ENCODE peak calls at places on chromosomes 16 and 17, in nine cellular contexts. One of them, this sample, is unnamed.
A peak's percentile ranks its signal among the peaks of the same experiment; 100 is the strongest.

GRCh38 chr16:27189335-27189972 is 13.9 kb upstream of the KDM8 start:
- DNase-seq in type B pancreatic cell: no peak
- DNase-seq in RCC 7860: no peak
- DNase-seq in stimulated activated CD8-positive, alpha-beta memory T cell treated with anti-CD3 and anti-CD28 coated beads, Interleukin-4, amount 100 ng/mL, for 1 hour: no peak
- DNase-seq in renal cortical epithelial cell: no peak
- DNase-seq in AG08395: no peak
- DNase-seq in transverse colon: peak; percentile 64
- DNase-seq in EL: no peak
- DNase-seq in activated naive CD4-positive, alpha-beta T cell: no peak
- DNase-seq in this sample: no peak

GRCh38 chr16:19266774-19267173 is 18.8 kb upstream of the CLEC19A start:
- DNase-seq in type B pancreatic cell: no peak
- DNase-seq in RCC 7860: no peak
- DNase-seq in stimulated activated CD8-positive, alpha-beta memory T cell treated with anti-CD3 and anti-CD28 coated beads, Interleukin-4, amount 100 ng/mL, for 1 hour: no peak
- DNase-seq in renal cortical epithelial cell: no peak
- DNase-seq in AG08395: no peak
- DNase-seq in transverse colon: no peak
- DNase-seq in EL: no peak
- DNase-seq in activated naive CD4-positive, alpha-beta T cell: no peak
- DNase-seq in this sample: no peak

GRCh38 chr17:21282231-21282630 is 2.3 kb upstream of the MAP2K3 start:
- DNase-seq in type B pancreatic cell: no peak
- DNase-seq in RCC 7860: peak; percentile 85
- DNase-seq in stimulated activated CD8-positive, alpha-beta memory T cell treated with anti-CD3 and anti-CD28 coated beads, Interleukin-4, amount 100 ng/mL, for 1 hour: no peak
- DNase-seq in renal cortical epithelial cell: peak; percentile 92
- DNase-seq in AG08395: peak; percentile 94
- DNase-seq in transverse colon: no peak
- DNase-seq in EL: peak; percentile 99
- DNase-seq in activated naive CD4-positive, alpha-beta T cell: no peak
- DNase-seq in this sample: no peak

GRCh38 chr17:58277107-58277506 is 3.6 kb downstream of the MPO start:
- DNase-seq in type B pancreatic cell: no peak
- DNase-seq in RCC 7860: no peak
- DNase-seq in stimulated activated CD8-positive, alpha-beta memory T cell treated with anti-CD3 and anti-CD28 coated beads, Interleukin-4, amount 100 ng/mL, for 1 hour: no peak
- DNase-seq in renal cortical epithelial cell: peak; percentile 4
- DNase-seq in AG08395: no peak
- DNase-seq in transverse colon: no peak
- DNase-seq in EL: no peak
- DNase-seq in activated naive CD4-positive, alpha-beta T cell: no peak
- DNase-seq in this sample: peak; percentile 15

GRCh38 chr17:20988001-20988641 is 54.7 kb downstream of the USP22 start:
- DNase-seq in type B pancreatic cell: no peak
- DNase-seq in RCC 7860: no peak
- DNase-seq in stimulated activated CD8-positive, alpha-beta memory T cell treated with anti-CD3 and anti-CD28 coated beads, Interleukin-4, amount 100 ng/mL, for 1 hour: no peak
- DNase-seq in renal cortical epithelial cell: no peak
- DNase-seq in AG08395: no peak
- DNase-seq in transverse colon: no peak
- DNase-seq in EL: no peak
- DNase-seq in activated naive CD4-positive, alpha-beta T cell: no peak
- DNase-seq in this sample: no peak

GRCh38 chr17:46841561-46842379 is 9.6 kb upstream of the WNT9B start:
- DNase-seq in type B pancreatic cell: no peak
- DNase-seq in RCC 7860: no peak
- DNase-seq in stimulated activated CD8-positive, alpha-beta memory T cell treated with anti-CD3 and anti-CD28 coated beads, Interleukin-4, amount 100 ng/mL, for 1 hour: no peak
- DNase-seq in renal cortical epithelial cell: no peak
- DNase-seq in AG08395: peak; percentile 56
- DNase-seq in transverse colon: no peak
- DNase-seq in EL: no peak
- DNase-seq in activated naive CD4-positive, alpha-beta T cell: no peak
- DNase-seq in this sample: no peak

GRCh38 chr17:43952724-43953666 is 745 bp downstream of the PYY start:
- DNase-seq in type B pancreatic cell: no peak
- DNase-seq in RCC 7860: no peak
- DNase-seq in stimulated activated CD8-positive, alpha-beta memory T cell treated with anti-CD3 and anti-CD28 coated beads, Interleukin-4, amount 100 ng/mL, for 1 hour: no peak
- DNase-seq in renal cortical epithelial cell: no peak
- DNase-seq in AG08395: no peak
- DNase-seq in transverse colon: no peak
- DNase-seq in EL: no peak
- DNase-seq in activated naive CD4-positive, alpha-beta T cell: no peak
- DNase-seq in this sample: no peak

GRCh38 chr17:72985882-72986720 is 106.4 kb downstream of the SLC39A11 start:
- DNase-seq in type B pancreatic cell: no peak
- DNase-seq in RCC 7860: peak; percentile 42
- DNase-seq in stimulated activated CD8-positive, alpha-beta memory T cell treated with anti-CD3 and anti-CD28 coated beads, Interleukin-4, amount 100 ng/mL, for 1 hour: no peak
- DNase-seq in renal cortical epithelial cell: peak; percentile 56
- DNase-seq in AG08395: peak; percentile 92
- DNase-seq in transverse colon: peak; percentile 57
- DNase-seq in EL: peak; percentile 79
- DNase-seq in activated naive CD4-positive, alpha-beta T cell: no peak
- DNase-seq in this sample: peak; percentile 56

GRCh38 chr17:75892556-75893224 is 4.1 kb downstream of the TRIM65 start:
- DNase-seq in type B pancreatic cell: no peak
- DNase-seq in RCC 7860: no peak
- DNase-seq in stimulated activated CD8-positive, alpha-beta memory T cell treated with anti-CD3 and anti-CD28 coated beads, Interleukin-4, amount 100 ng/mL, for 1 hour: no peak
- DNase-seq in renal cortical epithelial cell: no peak
- DNase-seq in AG08395: no peak
- DNase-seq in transverse colon: no peak
- DNase-seq in EL: no peak
- DNase-seq in activated naive CD4-positive, alpha-beta T cell: no peak
- DNase-seq in this sample: no peak

GRCh38 chr17:60720763-60721531 is 43.3 kb downstream of the BCAS3 start:
- DNase-seq in type B pancreatic cell: no peak
- DNase-seq in RCC 7860: peak; percentile 52
- DNase-seq in stimulated activated CD8-positive, alpha-beta memory T cell treated with anti-CD3 and anti-CD28 coated beads, Interleukin-4, amount 100 ng/mL, for 1 hour: no peak
- DNase-seq in renal cortical epithelial cell: peak; percentile 69
- DNase-seq in AG08395: peak; percentile 64
- DNase-seq in transverse colon: peak; percentile 10
- DNase-seq in EL: peak; percentile 65
- DNase-seq in activated naive CD4-positive, alpha-beta T cell: no peak
- DNase-seq in this sample: peak; percentile 66

GRCh38 chr17:20922128-20922670 is 120.6 kb downstream of the USP22 start:
- DNase-seq in type B pancreatic cell: no peak
- DNase-seq in RCC 7860: peak; percentile 8
- DNase-seq in stimulated activated CD8-positive, alpha-beta memory T cell treated with anti-CD3 and anti-CD28 coated beads, Interleukin-4, amount 100 ng/mL, for 1 hour: no peak
- DNase-seq in renal cortical epithelial cell: peak; percentile 4
- DNase-seq in AG08395: peak; percentile 58
- DNase-seq in transverse colon: no peak
- DNase-seq in EL: peak; percentile 52
- DNase-seq in activated naive CD4-positive, alpha-beta T cell: no peak
- DNase-seq in this sample: no peak

GRCh38 chr17:62618647-62619412 is 8.6 kb upstream of the MRC2 start:
- DNase-seq in type B pancreatic cell: no peak
- DNase-seq in RCC 7860: no peak
- DNase-seq in stimulated activated CD8-positive, alpha-beta memory T cell treated with anti-CD3 and anti-CD28 coated beads, Interleukin-4, amount 100 ng/mL, for 1 hour: no peak
- DNase-seq in renal cortical epithelial cell: no peak
- DNase-seq in AG08395: no peak
- DNase-seq in transverse colon: no peak
- DNase-seq in EL: no peak
- DNase-seq in activated naive CD4-positive, alpha-beta T cell: no peak
- DNase-seq in this sample: no peak

GRCh38 chr17:66986659-66987058 is 22.2 kb downstream of the CACNG4 start:
- DNase-seq in type B pancreatic cell: no peak
- DNase-seq in RCC 7860: no peak
- DNase-seq in stimulated activated CD8-positive, alpha-beta memory T cell treated with anti-CD3 and anti-CD28 coated beads, Interleukin-4, amount 100 ng/mL, for 1 hour: no peak
- DNase-seq in renal cortical epithelial cell: no peak
- DNase-seq in AG08395: no peak
- DNase-seq in transverse colon: no peak
- DNase-seq in EL: no peak
- DNase-seq in activated naive CD4-positive, alpha-beta T cell: no peak
- DNase-seq in this sample: no peak

GRCh38 chr17:80720624-80721577 is 176.3 kb downstream of the RPTOR start:
- DNase-seq in type B pancreatic cell: no peak
- DNase-seq in RCC 7860: peak; percentile 86
- DNase-seq in stimulated activated CD8-positive, alpha-beta memory T cell treated with anti-CD3 and anti-CD28 coated beads, Interleukin-4, amount 100 ng/mL, for 1 hour: no peak
- DNase-seq in renal cortical epithelial cell: peak; percentile 88
- DNase-seq in AG08395: no peak
- DNase-seq in transverse colon: peak; percentile 37
- DNase-seq in EL: no peak
- DNase-seq in activated naive CD4-positive, alpha-beta T cell: no peak
- DNase-seq in this sample: peak; percentile 65

This sample was measured in Jurkat, Clone E6-1.